ENCODE peak calls at places on chromosome 13, in six cellular contexts. One of them, this sample, is unnamed. For H3K27me3 and H3K4me1, the result is how much of the 10 kb centered on the place peaks cover.

GRCh38 chr13:46374710-46375109 is 12.3 kb downstream of the RUBCNL start:
- DNase-seq in GM23338: no peak
- DNase-seq in heart left ventricle: no peak
- DNase-seq in body of pancreas: no peak
- DNase-seq in tibial artery: no peak
- DNase-seq in heart right ventricle: no peak
- DNase-seq in this sample: no peak

GRCh38 chr13:37023871-37024270 is 23.3 kb downstream of the EXOSC8 start:
- DNase-seq in tibial artery: no peak
- DNase-seq in heart right ventricle: no peak
- DNase-seq in GM23338: no peak
- DNase-seq in body of pancreas: no peak
- DNase-seq in heart left ventricle: no peak
- DNase-seq in this sample: no peak

GRCh38 chr13:21054313-21054712 is 7.1 kb downstream of the LATS2 start:
- DNase-seq in heart right ventricle: no peak
- DNase-seq in heart left ventricle: no peak
- DNase-seq in tibial artery: peak
- DNase-seq in body of pancreas: no peak
- DNase-seq in GM23338: no peak
- DNase-seq in this sample: no peak

GRCh38 chr13:27967736-27968315 is 1.3 kb downstream of the CDX2 start:
- DNase-seq in heart right ventricle: no peak
- DNase-seq in tibial artery: no peak
- DNase-seq in body of pancreas: no peak
- DNase-seq in GM23338: peak
- DNase-seq in heart left ventricle: no peak
- DNase-seq in this sample: no peak

GRCh38 chr13:44626176-44626575 is 50.0 kb upstream of the TSC22D1 start:
- DNase-seq in heart right ventricle: no peak
- DNase-seq in body of pancreas: no peak
- DNase-seq in heart left ventricle: no peak
- DNase-seq in tibial artery: no peak
- DNase-seq in GM23338: no peak
- DNase-seq in this sample: no peak

GRCh38 chr13:21964686-21965085 is 293.8 kb downstream of the FGF9 start:
- DNase-seq in body of pancreas: no peak
- DNase-seq in heart left ventricle: no peak
- DNase-seq in GM23338: no peak
- DNase-seq in tibial artery: no peak
- DNase-seq in heart right ventricle: no peak
- DNase-seq in this sample: no peak

GRCh38 chr13:101949681-101950080 is 452.2 kb downstream of the FGF14 start:
- DNase-seq in GM23338: no peak
- DNase-seq in heart left ventricle: no peak
- DNase-seq in tibial artery: no peak
- DNase-seq in heart right ventricle: no peak
- DNase-seq in body of pancreas: no peak
- DNase-seq in this sample: no peak

GRCh38 chr13:104310861-104311260 is 1244.6 kb upstream of the SLC10A2 start:
- DNase-seq in body of pancreas: no peak
- DNase-seq in heart right ventricle: no peak
- DNase-seq in GM23338: no peak
- DNase-seq in tibial artery: no peak
- DNase-seq in heart left ventricle: no peak
- DNase-seq in this sample: no peak

GRCh38 chr13:42477588-42478190 is 96.3 kb upstream of the TNFSF11 start:
- DNase-seq in tibial artery: no peak
- DNase-seq in heart right ventricle: no peak
- DNase-seq in body of pancreas: no peak
- DNase-seq in heart left ventricle: no peak
- DNase-seq in GM23338: no peak
- DNase-seq in this sample: no peak

GRCh38 chr13:79936368-79937136 is 404.4 kb downstream of the SPRY2 start:
- DNase-seq in GM23338: no peak
- DNase-seq in tibial artery: peak
- DNase-seq in body of pancreas: peak
- DNase-seq in heart left ventricle: peak
- DNase-seq in heart right ventricle: no peak
- DNase-seq in this sample: peak

GRCh38 chr13:106691251-106691650 is 123.3 kb upstream of the ARGLU1 start:
- DNase-seq in body of pancreas: no peak
- DNase-seq in heart left ventricle: no peak
- DNase-seq in GM23338: no peak
- DNase-seq in heart right ventricle: no peak
- DNase-seq in tibial artery: no peak
- DNase-seq in this sample: no peak

GRCh38 chr13:19794552-19795143 is 11.9 kb upstream of the PSPC1 start:
- DNase-seq in GM23338: peak
- DNase-seq in heart right ventricle: no peak
- DNase-seq in tibial artery: no peak
- DNase-seq in body of pancreas: no peak
- DNase-seq in heart left ventricle: no peak
- DNase-seq in this sample: no peak

GRCh38 chr13:42807236-42807635 is 25.9 kb downstream of the FAM216B start:
- DNase-seq in heart right ventricle: no peak
- DNase-seq in body of pancreas: no peak
- DNase-seq in heart left ventricle: no peak
- DNase-seq in GM23338: no peak
- DNase-seq in tibial artery: no peak
- DNase-seq in this sample: no peak

GRCh38 chr13:20911037-20911436 is 8.5 kb upstream of the XPO4 start:
- DNase-seq in body of pancreas: no peak
- DNase-seq in heart left ventricle: no peak
- DNase-seq in GM23338: no peak
- DNase-seq in tibial artery: no peak
- DNase-seq in heart right ventricle: no peak
- DNase-seq in this sample: no peak

GRCh38 chr13:30847697-30848307 is 58.3 kb upstream of the MEDAG start:
- DNase-seq in body of pancreas: no peak
- DNase-seq in tibial artery: peak
- DNase-seq in heart right ventricle: no peak
- DNase-seq in heart left ventricle: no peak
- DNase-seq in GM23338: no peak
- DNase-seq in this sample: peak

GRCh38 chr13:45779901-45780300 is 71.7 kb downstream of the SIAH3 start:
- DNase-seq in heart right ventricle: no peak
- DNase-seq in tibial artery: no peak
- DNase-seq in heart left ventricle: no peak
- DNase-seq in body of pancreas: no peak
- DNase-seq in GM23338: no peak
- DNase-seq in this sample: no peak

GRCh38 chr13:27607125-27607524 is 13.2 kb downstream of the LNX2 start:
- DNase-seq in heart left ventricle: no peak
- DNase-seq in tibial artery: no peak
- DNase-seq in body of pancreas: no peak
- DNase-seq in GM23338: no peak
- DNase-seq in heart right ventricle: no peak
- DNase-seq in this sample: no peak

GRCh38 chr13:52599037-52599852 is 43.0 kb upstream of the HNRNPA1L2 start:
- DNase-seq in tibial artery: no peak
- DNase-seq in body of pancreas: no peak
- DNase-seq in heart right ventricle: no peak
- DNase-seq in GM23338: no peak
- DNase-seq in heart left ventricle: peak
- DNase-seq in this sample: no peak

GRCh38 chr13:35925669-35926068 is 205.5 kb downstream of the DCLK1 start:
- DNase-seq in body of pancreas: no peak
- DNase-seq in heart right ventricle: no peak
- DNase-seq in heart left ventricle: no peak
- DNase-seq in tibial artery: no peak
- DNase-seq in GM23338: no peak
- DNase-seq in this sample: no peak

GRCh38 chr13:74077847-74078246 is 56.4 kb downstream of the KLF12 start:
- DNase-seq in heart left ventricle: no peak
- DNase-seq in heart right ventricle: no peak
- DNase-seq in GM23338: no peak
- DNase-seq in body of pancreas: no peak
- DNase-seq in tibial artery: no peak
- DNase-seq in this sample: no peak

GRCh38 chr13:28817204-28817603 is 2.9 kb upstream of the MTUS2 start:
- DNase-seq in body of pancreas: no peak
- DNase-seq in tibial artery: no peak
- DNase-seq in GM23338: peak
- DNase-seq in heart right ventricle: no peak
- DNase-seq in heart left ventricle: no peak
- DNase-seq in this sample: no peak

GRCh38 chr13:77034883-77035282 is 7.9 kb upstream of the FBXL3 start:
- DNase-seq in body of pancreas: no peak
- DNase-seq in heart left ventricle: no peak
- DNase-seq in GM23338: no peak
- DNase-seq in tibial artery: no peak
- DNase-seq in heart right ventricle: no peak
- DNase-seq in this sample: no peak

GRCh38 chr13:38769526-38769925 is 82.6 kb downstream of the FREM2 start:
- DNase-seq in tibial artery: no peak
- DNase-seq in heart right ventricle: no peak
- DNase-seq in heart left ventricle: no peak
- DNase-seq in body of pancreas: no peak
- DNase-seq in GM23338: no peak
- DNase-seq in this sample: no peak
- H3K27me3 ChIP-seq in tibial artery: under half
- H3K27me3 ChIP-seq in heart right ventricle: under half
- H3K27me3 ChIP-seq in heart left ventricle: under half
- H3K27me3 ChIP-seq in body of pancreas: under half
- H3K27me3 ChIP-seq in GM23338: under half
- H3K27me3 ChIP-seq in this sample: under half

GRCh38 chr13:114100446-114101320 is 31.7 kb downstream of the RASA3 start:
- DNase-seq in heart left ventricle: no peak
- DNase-seq in heart right ventricle: peak
- DNase-seq in GM23338: no peak
- DNase-seq in body of pancreas: peak
- DNase-seq in tibial artery: peak
- DNase-seq in this sample: no peak
- H3K4me1 ChIP-seq in heart left ventricle: under half
- H3K4me1 ChIP-seq in heart right ventricle: under half
- H3K4me1 ChIP-seq in GM23338: under half
- H3K4me1 ChIP-seq in body of pancreas: under half
- H3K4me1 ChIP-seq in tibial artery: under half
- H3K4me1 ChIP-seq in this sample: under half

GRCh38 chr13:112168771-112169170 is 101.8 kb downstream of the SOX1 start:
- DNase-seq in tibial artery: no peak
- DNase-seq in heart left ventricle: no peak
- DNase-seq in body of pancreas: no peak
- DNase-seq in heart right ventricle: no peak
- DNase-seq in GM23338: no peak
- DNase-seq in this sample: no peak

GRCh38 chr13:112160558-112160957 is 93.6 kb downstream of the SOX1 start:
- DNase-seq in GM23338: no peak
- DNase-seq in heart right ventricle: no peak
- DNase-seq in tibial artery: no peak
- DNase-seq in heart left ventricle: no peak
- DNase-seq in body of pancreas: no peak
- DNase-seq in this sample: no peak

GRCh38 chr13:112169941-112170822 is 103.2 kb downstream of the SOX1 start:
- DNase-seq in heart right ventricle: no peak
- DNase-seq in tibial artery: no peak
- DNase-seq in body of pancreas: no peak
- DNase-seq in heart left ventricle: no peak
- DNase-seq in GM23338: no peak
- DNase-seq in this sample: no peak

GRCh38 chr13:112161441-112162301 is 94.7 kb downstream of the SOX1 start:
- DNase-seq in heart right ventricle: no peak
- DNase-seq in heart left ventricle: no peak
- DNase-seq in body of pancreas: no peak
- DNase-seq in GM23338: peak
- DNase-seq in tibial artery: no peak
- DNase-seq in this sample: no peak

DNA sequence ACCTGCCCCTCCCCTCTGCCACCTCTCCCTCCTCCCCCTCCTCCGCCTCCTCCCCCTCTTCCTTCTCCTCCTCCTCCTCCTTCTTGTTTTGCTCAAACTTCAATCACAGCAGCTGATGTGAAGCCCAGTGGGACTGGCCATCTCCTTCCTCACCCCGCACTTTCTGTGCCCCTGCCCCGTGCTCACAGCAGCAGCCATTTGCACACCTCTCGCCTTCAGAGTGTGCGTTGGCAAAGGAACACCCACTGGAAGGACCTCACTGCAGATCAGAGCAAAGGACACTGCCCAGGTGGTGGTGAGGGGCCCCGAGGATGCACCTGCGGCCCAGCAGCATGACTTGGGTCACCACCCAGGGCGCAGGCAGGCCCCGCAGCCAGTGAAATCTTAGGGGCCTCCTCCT is 98.8 kb downstream of the SOX1 start:
- DNase-seq in heart left ventricle: no peak
- DNase-seq in tibial artery: no peak
- DNase-seq in GM23338: peak
- DNase-seq in body of pancreas: no peak
- DNase-seq in heart right ventricle: no peak
- DNase-seq in this sample: no peak
- H3K27me3 ChIP-seq in heart left ventricle: under half
- H3K27me3 ChIP-seq in tibial artery: under half
- H3K27me3 ChIP-seq in GM23338: under half
- H3K27me3 ChIP-seq in body of pancreas: under half
- H3K27me3 ChIP-seq in heart right ventricle: half or more
- H3K27me3 ChIP-seq in this sample: under half

DNA sequence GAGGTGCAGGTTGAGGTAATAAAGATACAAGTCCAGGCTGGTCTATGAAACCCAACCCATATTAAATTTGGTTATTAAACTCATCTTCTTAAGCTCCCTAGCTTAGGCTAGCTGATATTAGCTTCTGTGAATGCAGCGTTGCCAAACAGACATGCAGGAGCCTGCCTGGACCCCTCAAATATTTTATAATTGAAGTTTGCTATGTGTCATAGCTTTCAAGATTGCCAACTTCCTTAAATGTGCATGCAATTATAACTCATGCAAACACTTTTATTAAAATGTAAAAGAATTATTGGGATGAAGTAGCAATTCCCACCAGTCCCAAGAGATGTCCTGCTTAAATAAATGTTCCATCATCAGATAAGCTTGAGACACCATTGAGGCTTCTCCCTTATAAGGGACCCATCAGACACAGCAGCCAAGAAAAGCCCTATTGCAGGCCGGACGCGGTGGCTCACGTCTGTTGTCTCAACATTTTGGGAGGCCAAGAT is 51.3 kb downstream of the MBNL2 start:
- DNase-seq in body of pancreas: no peak
- DNase-seq in heart right ventricle: no peak
- DNase-seq in GM23338: no peak
- DNase-seq in heart left ventricle: no peak
- DNase-seq in tibial artery: no peak
- DNase-seq in this sample: no peak
- H3K4me1 ChIP-seq in body of pancreas: half or more
- H3K4me1 ChIP-seq in heart right ventricle: half or more
- H3K4me1 ChIP-seq in GM23338: under half
- H3K4me1 ChIP-seq in heart left ventricle: under half
- H3K4me1 ChIP-seq in tibial artery: under half
- H3K4me1 ChIP-seq in this sample: half or more

DNA sequence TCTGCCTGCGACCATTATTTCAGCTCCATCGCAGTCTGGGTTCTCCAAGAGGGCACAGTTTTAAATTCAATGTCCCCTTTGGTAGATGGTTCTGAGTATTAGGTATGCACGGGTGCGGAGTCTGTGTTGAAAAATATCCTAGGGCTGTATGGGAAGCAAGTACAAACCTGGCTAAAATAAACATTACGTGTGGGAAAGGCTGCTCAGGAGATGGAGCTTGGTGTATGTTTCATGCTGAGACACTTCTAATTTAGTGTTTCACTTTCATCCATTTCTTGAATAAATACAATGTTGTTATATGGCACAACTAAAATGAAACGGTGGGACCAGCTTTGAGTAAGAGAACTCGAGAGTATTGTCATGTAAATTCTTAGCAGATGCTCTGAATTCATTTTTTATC is 458.7 kb downstream of the MYO16 start:
- DNase-seq in tibial artery: no peak
- DNase-seq in heart left ventricle: no peak
- DNase-seq in heart right ventricle: no peak
- DNase-seq in body of pancreas: no peak
- DNase-seq in GM23338: peak
- DNase-seq in this sample: no peak
- H3K27me3 ChIP-seq in tibial artery: under half
- H3K27me3 ChIP-seq in heart left ventricle: under half
- H3K27me3 ChIP-seq in heart right ventricle: under half
- H3K27me3 ChIP-seq in body of pancreas: under half
- H3K27me3 ChIP-seq in GM23338: under half
- H3K27me3 ChIP-seq in this sample: under half